ENCODE peak calls at places on chromosomes 5 and 9, in four cellular contexts. K is OCI-LY7, T is upper lobe of right lung, N is heart right ventricle. C is an unnamed sample.

GRCh38 chr9:86655147-86655546 is 292.2 kb downstream of the GAS1 start:
- DNase-seq in K (no peak), T (no peak), N (no peak), C (no peak)

GRCh38 chr5:157612071-157612476 is 36.5 kb upstream of the ADAM19 start:
- DNase-seq in K (no peak), T (no peak), N (no peak), C (no peak)

GRCh38 chr9:4674783-4675182 is 4.6 kb upstream of the CDC37L1 start:
- DNase-seq in K (no peak), T (no peak), N (no peak), C (no peak)

GRCh38 chr9:2234371-2234893 is 219.3 kb downstream of the SMARCA2 start:
- DNase-seq in K (no peak), T (no peak), N (peak; percentile 12), C (peak; percentile 71)

GRCh38 chr5:173963867-173964429 is 25.0 kb upstream of the C5orf47 start:
- DNase-seq in K (no peak), T (no peak), N (no peak), C (no peak)

GRCh38 chr5:143536364-143536763 is 132.9 kb upstream of the NR3C1 start:
- DNase-seq in K (no peak), T (no peak), N (no peak), C (no peak)

GRCh38 chr5:96141749-96142148 is 180.1 kb upstream of the ELL2 start:
- DNase-seq in K (no peak), T (no peak), N (no peak), C (no peak)

GRCh38 chr5:19886123-19886921 is 101.7 kb downstream of the CDH18 start:
- DNase-seq in K (no peak), T (no peak), N (no peak), C (no peak)

GRCh38 chr9:74078647-74079046 is 418.5 kb upstream of the RORB start:
- DNase-seq in K (no peak), T (no peak), N (no peak), C (no peak)

GRCh38 chr9:121819511-121820231 is 168.2 kb downstream of the DAB2IP start:
- DNase-seq in K (peak; percentile 24), T (no peak), N (no peak), C (no peak)

GRCh38 chr5:176677209-176677931 is 30.1 kb downstream of the TSPAN17 start:
- DNase-seq in K (no peak), T (no peak), N (no peak), C (no peak)

GRCh38 chr5:17802256-17802655 is 168.0 kb downstream of the TAF11L14 start:
- DNase-seq in K (no peak), T (no peak), N (no peak), C (no peak)

GRCh38 chr9:101433229-101433628 is 2.3 kb downstream of the ALDOB start:
- DNase-seq in K (no peak), T (no peak), N (no peak), C (no peak)

GRCh38 chr9:1337169-1337568 is 287.0 kb downstream of the DMRT2 start:
- DNase-seq in K (no peak), T (no peak), N (no peak), C (no peak)

GRCh38 chr9:7242126-7242525 is 484.4 kb downstream of the KDM4C start:
- DNase-seq in K (no peak), T (no peak), N (no peak), C (no peak)
- H3K9me3 ChIP-seq in K (no peaks in the 10 kb centered on the region), T (no peaks in the 10 kb centered on the region), N (no peaks in the 10 kb centered on the region), C (no peaks in the 10 kb centered on the region)

DNA sequence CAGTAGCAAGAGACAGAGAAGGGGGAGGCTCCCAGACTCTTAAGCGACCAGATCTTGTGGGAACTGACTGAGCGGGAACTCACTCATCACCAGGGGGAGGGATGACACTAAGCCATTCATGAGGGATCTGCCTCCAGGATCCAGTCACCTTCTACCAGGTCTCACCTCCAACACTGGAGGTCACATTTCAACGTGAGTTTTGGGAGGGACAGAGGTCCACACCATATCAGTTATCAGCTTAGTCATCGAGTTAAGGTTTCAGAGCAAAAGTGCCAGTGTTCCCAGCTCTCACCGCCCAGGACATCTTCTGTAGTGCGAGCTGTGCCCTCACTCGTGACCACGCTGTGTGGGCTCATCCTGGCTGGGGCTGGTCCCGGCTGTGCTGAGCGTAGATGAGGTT is 98.7 kb upstream of the CACNA1B start:
- DNase-seq in K (no peak), T (no peak), N (no peak), C (no peak)
- H3K9me3 ChIP-seq in K (no peaks in the 10 kb centered on the region), T (no peaks in the 10 kb centered on the region), N (no peaks in the 10 kb centered on the region), C (no peaks in the 10 kb centered on the region)

DNA sequence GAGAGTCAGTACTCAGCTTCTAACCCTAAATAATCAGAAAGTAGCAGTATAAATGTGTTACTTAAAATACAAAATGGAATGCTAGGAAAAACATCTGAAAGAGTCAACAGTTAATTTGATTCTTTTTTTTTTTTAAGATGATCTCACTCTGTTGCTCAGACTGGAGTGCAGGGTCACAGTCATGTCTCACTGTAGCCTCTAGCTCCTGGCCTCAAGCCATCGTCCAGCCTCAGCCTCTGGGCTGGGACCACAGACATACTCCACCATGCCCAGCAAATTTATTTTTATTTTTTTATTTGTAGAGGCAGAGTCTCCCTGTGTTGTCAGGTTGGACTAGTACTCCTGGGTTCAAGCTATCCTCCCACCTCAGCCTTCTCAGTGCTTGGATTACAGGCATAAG is 424.9 kb downstream of the IRX2 start:
- DNase-seq in K (no peak), T (no peak), N (no peak), C (no peak)
- H3K9me3 ChIP-seq in K (no peaks in the 10 kb centered on the region), T (no peaks in the 10 kb centered on the region), N (no peaks in the 10 kb centered on the region), C (no peaks in the 10 kb centered on the region)

GRCh38 chr5:178418471-178419010 is 171.7 kb downstream of the COL23A1 start:
- DNase-seq in K (no peak), T (no peak), N (no peak), C (peak; percentile 42)

GRCh38 chr5:178416919-178417318 is 173.3 kb downstream of the COL23A1 start:
- DNase-seq in K (no peak), T (no peak), N (no peak), C (peak; percentile 21)

GRCh38 chr5:178416206-178416882 is 173.8 kb downstream of the COL23A1 start:
- DNase-seq in K (no peak), T (no peak), N (no peak), C (peak; percentile 36)

GRCh38 chr5:178418031-178418430 is 172.2 kb downstream of the COL23A1 start:
- DNase-seq in K (no peak), T (no peak), N (no peak), C (no peak)

GRCh38 chr5:178417391-178417811 is 172.8 kb downstream of the COL23A1 start:
- DNase-seq in K (no peak), T (no peak), N (no peak), C (no peak)
- H3K9me3 ChIP-seq in K (no peaks in the 10 kb centered on the region), T (no peaks in the 10 kb centered on the region), N (no peaks in the 10 kb centered on the region), C (no peaks in the 10 kb centered on the region)

GRCh38 chr9:135332979-135333748 is 146.4 kb upstream of the PPP1R26 start:
- DNase-seq in K (no peak), T (peak; percentile 42), N (no peak), C (no peak)
- H3K9me3 ChIP-seq in K (no peaks in the 10 kb centered on the region), T (no peaks in the 10 kb centered on the region), N (no peaks in the 10 kb centered on the region), C (no peaks in the 10 kb centered on the region)

DNA sequence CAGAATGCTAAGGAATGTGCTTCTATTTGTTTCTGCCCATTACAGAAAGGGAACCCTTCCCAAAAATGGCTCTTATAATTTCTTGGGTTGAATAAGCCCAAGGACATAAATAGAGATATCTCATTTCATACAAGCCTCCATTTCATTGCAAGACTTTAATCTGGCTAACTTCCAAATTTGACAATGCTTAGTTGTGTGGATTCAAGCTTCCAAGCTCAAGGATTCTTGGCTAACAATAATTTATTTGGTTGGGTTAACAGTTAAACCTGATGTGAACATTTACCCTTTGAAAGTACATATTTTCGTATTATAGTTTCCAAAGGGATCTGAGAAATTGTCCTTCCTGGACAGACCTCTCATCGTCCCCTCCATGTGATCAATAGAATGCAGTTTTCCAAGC is 176.4 kb downstream of the NTRK2 start:
- DNase-seq in K (no peak), T (no peak), N (no peak), C (no peak)
- H3K9me3 ChIP-seq in K (no peaks in the 10 kb centered on the region), T (no peaks in the 10 kb centered on the region), N (no peaks in the 10 kb centered on the region), C (no peaks in the 10 kb centered on the region)

DNA sequence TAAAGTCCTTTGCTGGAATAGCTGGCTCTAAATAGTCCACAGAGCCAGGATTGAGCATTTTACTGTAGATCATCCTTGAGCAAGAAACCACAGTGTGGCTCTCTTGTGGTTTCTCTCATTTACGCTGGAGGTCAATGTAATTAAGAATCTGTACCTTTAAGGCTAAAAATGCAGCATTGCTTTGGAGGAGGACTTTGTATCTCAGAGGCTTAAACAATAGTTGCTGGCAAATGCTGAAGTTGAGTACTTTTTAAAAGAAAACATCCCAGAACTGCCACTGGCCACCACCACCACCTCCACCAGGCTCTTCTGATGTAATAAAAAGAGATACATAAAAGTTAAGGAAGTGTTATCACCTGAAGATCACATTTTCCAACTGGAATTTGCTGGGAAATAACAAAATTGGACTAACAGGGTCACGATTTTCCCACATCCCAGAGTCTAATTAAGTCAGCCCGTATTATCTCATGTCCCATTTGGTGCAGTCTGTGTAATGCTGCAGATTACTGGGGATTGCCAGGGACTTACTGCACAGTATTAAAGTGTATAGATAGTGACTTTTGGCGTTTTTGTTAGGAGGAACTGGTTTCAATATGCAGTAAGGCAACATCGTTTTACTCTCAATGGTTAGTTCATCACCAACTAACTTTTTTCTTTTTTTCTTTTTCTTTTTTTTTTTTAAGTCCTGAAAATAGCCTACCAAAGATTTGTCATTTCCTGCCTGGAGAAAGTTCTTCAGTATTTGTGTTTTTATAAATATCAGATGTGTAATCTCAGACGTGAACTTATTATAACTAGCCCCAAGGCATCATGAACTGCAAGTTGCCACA is 177.0 kb upstream of the ADAMTSL1 start:
- DNase-seq in K (no peak), T (no peak), N (no peak), C (no peak)
- H3K9me3 ChIP-seq in K (no peaks in the 10 kb centered on the region), T (no peaks in the 10 kb centered on the region), N (no peaks in the 10 kb centered on the region), C (no peaks in the 10 kb centered on the region)